ENCODE peak calls at places on chromosomes 1 and 21, in four cellular contexts. G is HepG2, F is K562, Q is GM12878. O is an unnamed sample.

GRCh38 chr1:52876843-52877242 is 34.3 kb downstream of the ZYG11A start:
- DNase-seq in G (no peak), F (no peak), Q (no peak), O (no peak)

GRCh38 chr1:87796521-87796920 is 467.8 kb downstream of the LMO4 start:
- DNase-seq in G (no peak), F (no peak), Q (no peak), O (no peak)

GRCh38 chr1:9435854-9436253 is 103.4 kb upstream of the SLC25A33 start:
- DNase-seq in G (no peak), F (no peak), Q (no peak), O (no peak)

GRCh38 chr1:222239130-222239529 is 308.8 kb downstream of the HHIPL2 start:
- DNase-seq in G (no peak), F (no peak), Q (no peak), O (no peak)

GRCh38 chr1:59413327-59413720 is 116.4 kb downstream of the FGGY start:
- DNase-seq in G (no peak), F (no peak), Q (no peak), O (no peak)

GRCh38 chr1:192575499-192576189 is at the start of gene RGS1:
- DNase-seq in G (no peak), F (no peak), Q (peak; percentile 97), O (no peak)

GRCh38 chr1:245444181-245444580 is 289.4 kb downstream of the KIF26B start:
- DNase-seq in G (no peak), F (no peak), Q (no peak), O (no peak)

GRCh38 chr1:95653598-95653997 is 419.6 kb downstream of the RWDD3 start:
- DNase-seq in G (no peak), F (no peak), Q (no peak), O (peak; percentile 34)

GRCh38 chr1:112544753-112545152 is 36.0 kb downstream of the WNT2B start:
- DNase-seq in G (peak; percentile 4), F (no peak), Q (no peak), O (no peak)

GRCh38 chr1:39268112-39268581 is 63.7 kb downstream of the MACF1 start:
- DNase-seq in G (no peak), F (no peak), Q (no peak), O (no peak)

GRCh38 chr1:24457866-24458265 is 42.3 kb downstream of the NIPAL3 start:
- DNase-seq in G (no peak), F (no peak), Q (no peak), O (no peak)

GRCh38 chr1:245614476-245614875 is 459.7 kb downstream of the KIF26B start:
- DNase-seq in G (no peak), F (no peak), Q (no peak), O (no peak)

GRCh38 chr1:207998691-207999090 is 87.8 kb upstream of the CD34 start:
- DNase-seq in G (no peak), F (no peak), Q (no peak), O (no peak)

GRCh38 chr1:203290261-203291089 is 14.8 kb upstream of the BTG2 start:
- DNase-seq in G (peak; percentile 53), F (peak; percentile 85), Q (no peak), O (peak; percentile 91)

GRCh38 chr1:15684042-15684461 is at the start of gene PLEKHM2:
- DNase-seq in G (no peak), F (peak; percentile 85), Q (no peak), O (peak; percentile 93)

GRCh38 chr1:40915581-40915980 is 53.4 kb upstream of the CITED4 start:
- DNase-seq in G (no peak), F (no peak), Q (no peak), O (no peak)

GRCh38 chr1:40782371-40782956 is 1.1 kb upstream of the KCNQ4 start:
- DNase-seq in G (no peak), F (no peak), Q (no peak), O (no peak)

GRCh38 chr1:42933060-42933586 is 25.5 kb downstream of the SLC2A1 start:
- DNase-seq in G (no peak), F (no peak), Q (no peak), O (no peak)

GRCh38 chr1:109786107-109786470 is 22.4 kb upstream of the EPS8L3 start:
- DNase-seq in G (no peak), F (no peak), Q (no peak), O (no peak)

GRCh38 chr1:228109073-228109961 is at the start of gene MRPL55:
- DNase-seq in G (peak; percentile 92), F (peak; percentile 98), Q (peak; percentile 93), O (peak; percentile 96)

GRCh38 chr1:228112167-228112566 is 3.1 kb upstream of the MRPL55 start:
- DNase-seq in G (no peak), F (no peak), Q (no peak), O (no peak)

GRCh38 chr1:228108742-228109072 is 392 bp downstream of the MRPL55 start:
- DNase-seq in G (no peak), F (no peak), Q (no peak), O (no peak)

GRCh38 chr1:228109962-228110488 is 926 bp upstream of the MRPL55 start:
- DNase-seq in G (peak; percentile 93), F (no peak), Q (no peak), O (no peak)

GRCh38 chr1:228110536-228110935 is 1.4 kb upstream of the MRPL55 start:
- DNase-seq in G (no peak), F (no peak), Q (no peak), O (no peak)
- TF ChIP-seq USF2 in G (no peak), F (no peak), Q (no peak), O (no peak)

DNA sequence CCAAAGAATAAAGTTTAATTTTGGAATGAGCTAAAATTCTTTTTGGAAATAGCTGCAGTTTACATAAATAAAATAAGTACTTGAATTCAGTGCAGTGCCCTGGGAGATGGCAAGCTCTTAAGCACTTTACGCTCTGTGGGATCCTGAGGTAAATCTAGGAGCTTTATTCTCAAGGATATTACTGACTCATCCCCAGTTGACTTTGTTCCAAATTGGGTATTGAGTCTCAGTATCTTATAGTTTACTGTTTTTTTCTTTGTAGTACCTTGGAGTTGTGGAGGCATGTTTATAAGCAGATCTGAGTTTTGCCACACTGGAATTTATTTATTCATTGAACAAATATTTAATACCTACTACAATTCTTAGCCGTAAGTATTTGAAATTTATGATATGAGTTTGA is 27.4 kb upstream of the HRNR start:
- DNase-seq in G (no peak), F (no peak), Q (no peak), O (no peak)
- TF ChIP-seq FOXM1 in G (no peak), F (no peak), Q (no peak), O (no peak)

GRCh38 chr21:34617753-34618339 is 2.9 kb upstream of the RCAN1 start:
- DNase-seq in G (no peak), F (no peak), Q (no peak), O (no peak)
- TF ChIP-seq USF2 in G (no peak), F (no peak), Q (no peak), O (no peak)

DNA sequence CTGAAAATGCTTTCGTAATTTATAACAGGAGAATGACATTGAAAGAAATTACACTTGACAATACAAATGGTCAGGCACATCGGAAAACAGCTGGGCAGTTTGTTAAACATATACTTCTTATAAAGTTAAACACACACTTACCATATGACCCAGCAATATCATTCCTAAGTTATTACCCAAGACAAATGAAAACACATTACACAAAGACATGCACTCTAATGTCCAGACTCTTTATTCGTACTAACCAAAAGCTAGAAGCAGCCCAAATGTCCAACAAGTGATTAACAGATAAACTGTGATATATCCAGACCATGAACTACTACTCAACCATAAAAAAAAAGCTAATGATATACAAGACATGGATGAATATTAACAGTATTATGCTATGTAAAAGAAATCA is 8.5 kb downstream of the AKT3 start:
- DNase-seq in G (no peak), F (no peak), Q (no peak), O (no peak)
- TF ChIP-seq FOXM1 in G (no peak), F (no peak), Q (no peak), O (no peak)

DNA sequence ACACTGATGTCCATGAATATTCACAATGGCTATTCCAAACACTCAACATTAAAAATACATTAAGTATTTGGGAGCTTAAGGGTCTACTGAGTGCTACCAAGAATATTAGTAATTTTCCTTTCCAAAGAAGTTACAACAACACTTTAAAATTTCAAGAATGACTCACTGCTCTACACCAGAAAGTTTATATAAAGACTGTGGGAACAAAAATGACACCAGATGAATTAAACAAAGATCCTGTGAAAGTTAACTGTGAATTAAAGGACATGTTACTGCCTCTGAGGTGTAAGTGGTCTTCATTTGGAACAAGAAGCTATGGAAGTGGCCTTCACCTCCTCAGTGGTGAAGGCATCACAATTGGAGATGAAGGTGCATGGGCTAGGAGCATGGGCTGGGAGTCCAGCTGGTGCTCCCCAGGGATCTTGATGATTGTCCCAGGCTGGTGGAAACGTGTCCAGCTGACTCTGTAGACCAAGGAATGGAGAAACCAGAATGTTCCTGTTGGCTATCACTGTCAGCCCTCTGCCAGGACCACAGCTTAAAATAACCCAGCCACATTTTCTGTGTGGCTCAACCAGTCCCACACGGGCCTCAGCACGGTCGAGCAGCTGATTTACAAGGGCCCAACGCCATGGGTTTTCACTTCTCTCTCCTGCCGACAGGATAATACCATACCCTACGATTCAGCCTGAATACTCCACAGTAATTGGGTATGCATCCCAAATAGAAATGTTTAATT is 28.8 kb downstream of the TAF5L start:
- DNase-seq in G (no peak), F (no peak), Q (no peak), O (no peak)
- TF ChIP-seq USF2 in G (no peak), F (no peak), Q (no peak), O (no peak)

O was measured in SK-N-SH.